ENCODE peak calls at places on chromosome X, in six cellular contexts. I is PC-9, L is aorta, E is ascending aorta, P is cardiac muscle cell, M is PC-3. X is an unnamed sample. For H3K27me3, the result is how much of the 10 kb centered on the place peaks cover.

GRCh38 chrX:124555036-124555595 is 208.8 kb downstream of the SH2D1A start:
- DNase-seq in I (peak), L (no peak), E (no peak), P (no peak), M (peak), X (no peak)

GRCh38 chrX:78997870-78998558 is 52.8 kb downstream of the P2RY10 start:
- DNase-seq in I (no peak), L (no peak), E (no peak), P (no peak), M (no peak), X (no peak)

GRCh38 chrX:154059231-154059630 is 38.3 kb downstream of the MECP2 start:
- DNase-seq in I (no peak), L (no peak), E (no peak), P (no peak), M (no peak), X (no peak)

GRCh38 chrX:74420194-74421035 is 878 bp upstream of the SLC16A2 start:
- DNase-seq in I (peak), L (peak), E (peak), P (peak), M (peak), X (peak)

GRCh38 chrX:16953606-16954211 is 7.3 kb downstream of the REPS2 start:
- DNase-seq in I (peak), L (no peak), E (no peak), P (no peak), M (peak), X (no peak)

GRCh38 chrX:121823406-121823805 is 776.0 kb downstream of the GLUD2 start:
- DNase-seq in I (no peak), L (no peak), E (no peak), P (no peak), M (no peak), X (no peak)

GRCh38 chrX:11242704-11243103 is 50.5 kb upstream of the AMELX start:
- DNase-seq in I (no peak), L (no peak), E (no peak), P (no peak), M (no peak), X (no peak)

GRCh38 chrX:38939067-38939466 is 137.8 kb downstream of the MID1IP1 start:
- DNase-seq in I (no peak), L (no peak), E (no peak), P (no peak), M (no peak), X (no peak)

GRCh38 chrX:45667666-45668065 is 467.0 kb upstream of the DIPK2B start:
- DNase-seq in I (no peak), L (no peak), E (no peak), P (no peak), M (peak), X (no peak)

GRCh38 chrX:926070-926469 is 286.4 kb downstream of the CRLF2 start:
- DNase-seq in I (no peak), L (no peak), E (no peak), P (no peak), M (no peak), X (no peak)

GRCh38 chrX:134431894-134432293 is 28.1 kb upstream of the HPRT1 start:
- DNase-seq in I (peak), L (no peak), E (no peak), P (no peak), M (peak), X (no peak)

GRCh38 chrX:48068096-48068887 is 3.1 kb downstream of the ZNF630 start:
- DNase-seq in I (no peak), L (no peak), E (no peak), P (no peak), M (no peak), X (no peak)

GRCh38 chrX:12866451-12867377 is at the start of gene TLR7:
- DNase-seq in I (no peak), L (no peak), E (no peak), P (no peak), M (no peak), X (no peak)

GRCh38 chrX:137549073-137549472 is 16.9 kb upstream of the ZIC3 start:
- DNase-seq in I (no peak), L (no peak), E (no peak), P (no peak), M (no peak), X (no peak)

DNA sequence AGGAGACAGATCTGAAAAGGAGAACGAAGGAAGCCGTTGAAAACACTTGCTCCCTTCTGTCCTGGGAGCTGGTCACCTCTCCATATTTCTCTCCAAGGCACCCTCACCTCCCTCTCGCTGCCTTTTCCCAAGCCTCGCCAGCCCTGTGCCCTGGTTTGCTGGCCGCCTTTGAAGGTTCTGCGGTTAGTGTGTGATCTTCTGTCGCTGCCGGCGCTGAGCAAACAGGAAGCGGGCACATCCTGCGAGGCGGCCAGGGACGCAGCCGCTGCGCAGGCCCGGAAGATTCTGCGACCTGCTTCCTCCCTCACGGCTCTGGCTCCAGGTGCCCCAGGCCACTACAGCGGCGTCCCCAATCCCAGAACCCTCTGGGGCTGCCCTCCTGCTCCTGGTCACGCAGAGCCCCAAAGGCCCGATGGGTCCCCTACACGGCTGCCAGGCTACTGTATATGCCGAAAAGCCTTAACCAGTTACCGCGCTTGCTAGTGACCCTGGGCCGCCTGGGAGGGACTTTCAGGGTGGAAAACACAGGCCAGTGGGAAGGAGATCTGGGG is 2.5 kb upstream of the SASH3 start:
- DNase-seq in I (no peak), L (no peak), E (no peak), P (no peak), M (peak), X (peak)
- H3K4me3 ChIP-seq in I (no peak), L (no peak), E (no peak), P (no peak), M (peak), X (no peak)

GRCh38 chrX:140504371-140505324 is at the start of gene SOX3:
- DNase-seq in I (no peak), L (no peak), E (no peak), P (no peak), M (no peak), X (no peak)

GRCh38 chrX:140502491-140503229 is 2.2 kb downstream of the SOX3 start:
- DNase-seq in I (no peak), L (no peak), E (no peak), P (peak), M (no peak), X (no peak)

GRCh38 chrX:140501940-140502468 is 2.9 kb downstream of the SOX3 start:
- DNase-seq in I (no peak), L (no peak), E (no peak), P (no peak), M (no peak), X (no peak)

GRCh38 chrX:140503714-140504351 is 1.0 kb downstream of the SOX3 start:
- DNase-seq in I (no peak), L (peak), E (no peak), P (peak), M (no peak), X (no peak)

GRCh38 chrX:140503230-140503585 is 1.7 kb downstream of the SOX3 start:
- DNase-seq in I (no peak), L (no peak), E (no peak), P (no peak), M (no peak), X (no peak)
- H3K27me3 ChIP-seq in I (under half), L (under half), E (under half), P (half or more), M (half or more), X (half or more)

DNA sequence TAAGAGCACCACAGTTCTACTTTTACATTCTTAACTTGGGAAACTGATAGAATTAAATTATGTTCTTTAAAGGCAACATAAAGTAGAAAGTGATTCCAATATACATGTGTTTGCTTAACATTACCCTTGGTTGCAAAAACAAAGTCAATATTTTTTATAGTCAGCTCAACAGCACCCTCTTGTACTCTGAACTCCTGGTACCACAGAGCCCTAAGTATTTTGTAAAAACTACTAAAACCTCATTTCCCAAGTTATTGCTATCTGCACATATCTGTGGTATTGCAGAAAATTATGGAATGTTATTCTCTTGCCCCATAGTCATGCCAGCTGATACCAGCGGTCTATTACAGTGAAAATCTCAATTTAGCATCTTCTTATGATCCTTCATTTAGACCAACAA is 2.9 kb downstream of the KIF4A start:
- DNase-seq in I (no peak), L (no peak), E (no peak), P (no peak), M (peak), X (no peak)
- H3K4me3 ChIP-seq in I (no peak), L (no peak), E (no peak), P (no peak), M (peak), X (no peak)

GRCh38 chrX:130117166-130117565 is 6.9 kb upstream of the ELF4 start:
- DNase-seq in I (no peak), L (no peak), E (no peak), P (no peak), M (no peak), X (no peak)
- H3K27me3 ChIP-seq in I (under half), L (under half), E (under half), P (under half), M (under half), X (under half)

X was measured in transverse colon.